ENCODE peak calls at places on chromosomes 12 and 14, in eight cellular contexts. G is fibroblast of the aortic adventitia; V is A549; I is CD8-positive, alpha-beta T cell; P is astrocyte of the spinal cord; D is GM13976; B is astrocyte; C is fibroblast of mammary gland. S is an unnamed sample.

GRCh38 chr14:55942101-55942645 is 176.0 kb upstream of the PELI2 start:
- DNase-seq in C (no peak), D (no peak), V (no peak), B (no peak), P (no peak), I (no peak), G (no peak), S (no peak)

GRCh38 chr12:3077572-3078081 is 448 bp downstream of the TSPAN9 start:
- DNase-seq in C (peak; percentile 34), P (peak; percentile 32), B (peak; percentile 28), D (peak; percentile 44), V (no peak), I (peak; percentile 53), G (peak; percentile 69), S (no peak)

GRCh38 chr14:27958757-27959156 is 807.8 kb upstream of the FOXG1 start:
- DNase-seq in V (no peak), D (no peak), B (no peak), P (no peak), C (no peak), I (no peak), G (no peak), S (no peak)

GRCh38 chr12:54420766-54421144 is 1.7 kb upstream of the ITGA5 start:
- DNase-seq in C (peak; percentile 81), D (no peak), G (no peak), P (peak; percentile 15), B (no peak), V (no peak), I (no peak), S (no peak)

GRCh38 chr14:24277606-24278321 is 6.4 kb upstream of the RABGGTA start:
- DNase-seq in D (no peak), B (no peak), P (no peak), V (no peak), C (no peak), I (no peak), G (no peak), S (no peak)

GRCh38 chr12:1812650-1813302 is 7.6 kb upstream of the LRTM2 start:
- DNase-seq in I (no peak), B (peak; percentile 29), P (no peak), G (peak; percentile 32), D (no peak), C (peak; percentile 39), V (no peak), S (no peak)

GRCh38 chr14:23518716-23519115 is 32.8 kb downstream of the ZFHX2 start:
- DNase-seq in G (no peak), I (no peak), B (no peak), P (no peak), D (no peak), V (no peak), C (no peak), S (no peak)

GRCh38 chr14:98163285-98163741 is 1108.7 kb downstream of the BCL11B start:
- DNase-seq in G (no peak), V (no peak), C (no peak), B (no peak), P (no peak), D (no peak), I (no peak), S (no peak)

GRCh38 chr14:26276757-26277156 is 321.1 kb downstream of the NOVA1 start:
- DNase-seq in I (no peak), V (peak; percentile 13), D (no peak), C (peak; percentile 22), G (no peak), B (no peak), P (no peak), S (no peak)

GRCh38 chr12:26471560-26471959 is 276.2 kb downstream of the SSPN start:
- DNase-seq in D (peak; percentile 73), C (peak; percentile 18), B (peak; percentile 63), P (peak; percentile 68), V (no peak), G (peak; percentile 75), I (no peak), S (peak; percentile 68)

GRCh38 chr12:94922561-94922960 is 80.9 kb downstream of the NDUFA12 start:
- DNase-seq in C (peak; percentile 8), G (no peak), V (no peak), I (no peak), D (no peak), B (no peak), P (peak; percentile 12), S (no peak)

GRCh38 chr12:18719922-18720321 is 17.9 kb downstream of the PLCZ1 start:
- DNase-seq in C (no peak), G (peak; percentile 36), P (no peak), D (no peak), B (peak; percentile 27), I (no peak), V (no peak), S (no peak)

GRCh38 chr12:13223941-13224340 is 27.4 kb downstream of the EMP1 start:
- DNase-seq in P (no peak), B (peak; percentile 66), G (peak; percentile 89), C (peak; percentile 35), V (no peak), I (no peak), D (no peak), S (no peak)

GRCh38 chr12:47867496-47867941 is 37.3 kb downstream of the VDR start:
- DNase-seq in D (no peak), I (no peak), C (peak; percentile 96), V (peak; percentile 37), G (peak; percentile 82), P (peak; percentile 90), B (peak; percentile 84), S (no peak)

GRCh38 chr14:51487848-51488247 is 163.9 kb upstream of the FRMD6 start:
- DNase-seq in C (no peak), D (no peak), I (no peak), V (no peak), P (no peak), G (no peak), B (no peak), S (no peak)

GRCh38 chr12:78898416-78898815 is 33.8 kb downstream of the SYT1 start:
- DNase-seq in P (peak; percentile 73), B (peak; percentile 75), C (peak; percentile 33), I (no peak), G (peak; percentile 90), D (no peak), V (no peak), S (no peak)

GRCh38 chr12:67810166-67810565 is 161.6 kb downstream of the DYRK2 start:
- DNase-seq in D (no peak), V (no peak), I (no peak), B (no peak), C (no peak), G (no peak), P (no peak), S (no peak)

GRCh38 chr14:50023671-50024490 is 92.5 kb downstream of the VCPKMT start:
- DNase-seq in I (no peak), V (peak; percentile 34), C (peak; percentile 93), D (no peak), P (peak; percentile 89), G (peak; percentile 91), B (peak; percentile 89), S (no peak)

GRCh38 chr14:104794641-104795467 is 694 bp downstream of the AKT1 start:
- DNase-seq in D (peak; percentile 75), I (no peak), B (peak; percentile 14), C (no peak), G (peak; percentile 22), V (no peak), P (peak; percentile 14), S (peak; percentile 85)

GRCh38 chr12:88472775-88473174 is 107.5 kb downstream of the KITLG start:
- DNase-seq in V (no peak), I (no peak), P (peak; percentile 62), G (peak; percentile 53), C (peak; percentile 74), B (peak; percentile 84), D (no peak), S (no peak)

GRCh38 chr12:51819851-51820720 is 28.4 kb downstream of the FIGNL2 start:
- DNase-seq in B (no peak), I (no peak), D (no peak), V (peak; percentile 77), P (peak; percentile 17), G (no peak), C (no peak), S (no peak)

GRCh38 chr14:89851031-89851430 is 103.5 kb downstream of the EFCAB11 start:
- DNase-seq in D (no peak), I (no peak), V (no peak), P (no peak), B (no peak), G (no peak), C (no peak), S (no peak)

GRCh38 chr14:89844508-89844907 is 110.0 kb downstream of the EFCAB11 start:
- DNase-seq in G (no peak), D (no peak), B (no peak), V (no peak), C (no peak), I (no peak), P (no peak), S (no peak)

GRCh38 chr14:89845346-89845745 is 109.2 kb downstream of the EFCAB11 start:
- DNase-seq in C (peak; percentile 56), B (peak; percentile 97), P (peak; percentile 83), G (peak; percentile 91), V (peak; percentile 78), I (no peak), D (no peak), S (no peak)

GRCh38 chr14:89849931-89850330 is 104.6 kb downstream of the EFCAB11 start:
- DNase-seq in C (peak; percentile 50), B (peak; percentile 68), P (peak; percentile 56), V (no peak), G (peak; percentile 53), I (no peak), D (no peak), S (no peak)

GRCh38 chr14:89848165-89848564 is 106.4 kb downstream of the EFCAB11 start:
- DNase-seq in V (no peak), P (peak; percentile 30), D (no peak), I (no peak), C (peak; percentile 21), G (peak; percentile 50), B (no peak), S (no peak)
- TF ChIP-seq CTCF in V (peak; percentile 19), P (peak; percentile 67), D (no peak), I (no peak), C (peak; percentile 50), G (peak; percentile 68), B (peak; percentile 50), S (no peak)

GRCh38 chr12:124375141-124375788 is 80.4 kb downstream of the RFLNA start:
- DNase-seq in C (no peak), V (no peak), D (no peak), P (no peak), I (no peak), G (no peak), B (no peak), S (no peak)
- TF ChIP-seq CTCF in C (peak; percentile 4), V (peak; percentile 35), D (no peak), P (no peak), I (no peak), G (no peak), B (peak; percentile 8), S (no peak)

GRCh38 chr12:113889076-113889475 is 77.0 kb downstream of the RBM19 start:
- DNase-seq in B (peak; percentile 46), G (peak; percentile 8), C (peak; percentile 1), D (no peak), V (no peak), I (no peak), P (peak; percentile 28), S (no peak)
- TF ChIP-seq CTCF in B (no peak), G (no peak), C (no peak), D (no peak), V (no peak), I (no peak), P (peak; percentile 1), S (no peak)

DNA sequence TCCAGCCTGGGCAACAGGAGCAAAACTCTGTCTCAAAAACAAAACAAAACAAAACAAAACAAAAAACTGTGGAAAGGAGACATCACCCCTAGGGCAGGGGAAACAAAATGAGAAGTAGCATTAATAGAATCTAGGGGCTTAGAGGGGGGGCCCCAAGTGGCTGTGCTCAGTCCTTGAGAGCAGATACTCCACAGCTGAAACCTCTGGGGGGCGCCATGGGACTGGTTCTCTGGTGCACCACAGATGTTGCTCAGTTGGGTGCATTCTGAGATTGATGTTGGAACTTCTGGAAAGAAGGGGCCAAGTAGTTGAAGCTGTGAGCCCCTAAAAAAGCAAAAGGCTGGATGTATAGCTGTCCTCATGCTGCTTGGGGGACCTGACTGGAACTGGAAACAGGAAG is 11.8 kb upstream of the SYNE2 start:
- DNase-seq in V (no peak), G (no peak), P (no peak), I (peak; percentile 77), B (no peak), D (no peak), C (no peak), S (no peak)
- TF ChIP-seq CTCF in V (no peak), G (peak; percentile 16), P (no peak), I (peak; percentile 32), B (no peak), D (no peak), C (peak; percentile 32), S (peak; percentile 6)